ENCODE peak calls at places on chromosomes 2 and 18, in ten cellular contexts. P is activated naive CD4-positive, alpha-beta T cell treated with anti-CD3 and anti-CD28 coated beads for 36 hours; A is T follicular helper cell; B is T-helper 2 cell; H is NCI-H1694 treated with DMSO at 0.1 percent for 48 hours; I is GM19239; Q is SHP77; J is mesenteric fat pad; R is iris pigment epithelial cell; X is adrenal gland. O is an unnamed sample.

GRCh38 chr2:119230630-119231185 is 7.1 kb downstream of the STEAP3 start:
- DNase-seq in J (no peak), R (peak), Q (no peak), B (no peak), P (no peak), I (no peak), H (no peak), A (no peak), X (no peak), O (no peak)

GRCh38 chr2:1632006-1632348 is 112.3 kb downstream of the PXDN start:
- DNase-seq in H (no peak), J (peak), A (no peak), B (no peak), Q (no peak), I (no peak), X (no peak), R (peak), P (no peak), O (no peak)

GRCh38 chr2:25204190-25204838 is 35.9 kb upstream of the POMC start:
- DNase-seq in P (no peak), Q (no peak), X (no peak), B (peak), J (no peak), H (no peak), I (peak), R (no peak), A (no peak), O (peak)

GRCh38 chr18:25239636-25240468 is 112.1 kb downstream of the ZNF521 start:
- DNase-seq in P (no peak), A (no peak), R (peak), H (no peak), Q (no peak), X (no peak), I (no peak), B (peak), J (no peak), O (no peak)

GRCh38 chr2:202034249-202035088 is 814 bp downstream of the FZD7 start:
- DNase-seq in A (peak), J (no peak), P (peak), Q (no peak), X (peak), H (no peak), B (peak), R (peak), I (no peak), O (peak)

GRCh38 chr2:168120730-168121129 is 126.7 kb downstream of the STK39 start:
- DNase-seq in R (no peak), P (no peak), I (no peak), X (no peak), H (no peak), B (no peak), Q (no peak), J (no peak), A (no peak), O (no peak)

GRCh38 chr2:177201919-177202346 is 10.7 kb upstream of the HNRNPA3 start:
- DNase-seq in R (no peak), X (no peak), A (no peak), Q (no peak), I (no peak), B (no peak), J (no peak), H (peak), P (no peak), O (no peak)

GRCh38 chr2:44769349-44770005 is 172.0 kb upstream of the SIX3 start:
- DNase-seq in H (peak), R (no peak), A (no peak), P (no peak), I (no peak), J (no peak), Q (no peak), X (no peak), B (no peak), O (no peak)

GRCh38 chr2:10331702-10332401 is 29.1 kb downstream of the HPCAL1 start:
- DNase-seq in R (no peak), X (no peak), A (peak), B (peak), I (peak), H (peak), Q (peak), P (peak), J (no peak), O (peak)

GRCh38 chr18:9108911-9109310 is 6.4 kb downstream of the NDUFV2 start:
- DNase-seq in Q (no peak), A (no peak), H (no peak), I (no peak), R (no peak), B (no peak), X (no peak), J (no peak), P (no peak), O (no peak)

GRCh38 chr2:108288534-108289106 is at the start of gene SULT1C2:
- DNase-seq in X (no peak), R (peak), P (no peak), H (no peak), A (no peak), B (no peak), J (no peak), Q (no peak), I (no peak), O (no peak)

GRCh38 chr2:20567926-20568179 is 83.0 kb downstream of the HS1BP3 start:
- DNase-seq in I (no peak), P (no peak), R (no peak), Q (no peak), B (no peak), A (no peak), X (no peak), H (no peak), J (no peak), O (no peak)

GRCh38 chr18:73615506-73615905 is 532.1 kb downstream of the FBXO15 start:
- DNase-seq in I (no peak), H (no peak), A (no peak), B (no peak), P (no peak), Q (no peak), J (no peak), R (no peak), X (no peak), O (no peak)

GRCh38 chr2:144406111-144406788 is 113.7 kb downstream of the ZEB2 start:
- DNase-seq in R (no peak), J (no peak), B (no peak), A (no peak), H (no peak), Q (no peak), X (no peak), I (no peak), P (no peak), O (no peak)

GRCh38 chr2:202014328-202015034 is 19.2 kb upstream of the FZD7 start:
- DNase-seq in B (no peak), X (no peak), P (no peak), J (no peak), Q (no peak), R (peak), A (no peak), H (no peak), I (no peak), O (no peak)

GRCh38 chr2:37614061-37614802 is 57.2 kb downstream of the CDC42EP3 start:
- DNase-seq in Q (no peak), H (no peak), R (peak), X (no peak), J (no peak), B (peak), A (no peak), P (no peak), I (no peak), O (no peak)

GRCh38 chr2:129428086-129428660 is 551.3 kb upstream of the RAB6C start:
- DNase-seq in B (no peak), J (no peak), Q (no peak), I (no peak), H (peak), P (no peak), X (no peak), R (no peak), A (no peak), O (peak)